ENCODE peak calls at places on chromosomes 7 and 10, in ten cellular contexts. K is adrenal gland; H is cardiac muscle cell; R is IMR-90; Y is A673; N is lower lobe of right lung; C is AG04450; A is psoas muscle; G is pancreas; E is CD8-positive, alpha-beta memory T cell. V is an unnamed sample. For H3K9me3, the result is how much of the 10 kb centered on the place peaks cover.

GRCh38 chr10:72738476-72738875 is 46.5 kb downstream of the MCU start:
- DNase-seq in K (no peak), H (no peak), R (no peak), Y (no peak), N (no peak), C (no peak), A (no peak), G (no peak), E (no peak), V (no peak)

GRCh38 chr7:51428226-51428887 is 111.7 kb upstream of the COBL start:
- DNase-seq in K (no peak), H (no peak), R (no peak), Y (no peak), N (no peak), C (no peak), A (no peak), G (no peak), E (no peak), V (no peak)

GRCh38 chr7:108592633-108593277 is 23.1 kb downstream of the DNAJB9 start:
- DNase-seq in K (no peak), H (peak), R (no peak), Y (peak), N (no peak), C (no peak), A (no peak), G (no peak), E (no peak), V (no peak)

GRCh38 chr7:51324206-51324884 is 7.7 kb upstream of the COBL start:
- DNase-seq in K (no peak), H (no peak), R (no peak), Y (no peak), N (no peak), C (no peak), A (peak), G (no peak), E (no peak), V (no peak)

GRCh38 chr10:75234683-75235374 is 928 bp downstream of the COMTD1 start:
- DNase-seq in K (peak), H (peak), R (no peak), Y (peak), N (no peak), C (no peak), A (peak), G (no peak), E (peak), V (peak)

GRCh38 chr10:132498562-132499366 is 38.8 kb upstream of the INPP5A start:
- DNase-seq in K (no peak), H (no peak), R (no peak), Y (no peak), N (peak), C (no peak), A (no peak), G (no peak), E (no peak), V (no peak)

GRCh38 chr10:74117738-74118137 is 32.9 kb downstream of the AP3M1 start:
- DNase-seq in K (no peak), H (no peak), R (no peak), Y (no peak), N (no peak), C (no peak), A (no peak), G (no peak), E (no peak), V (no peak)

GRCh38 chr10:77837925-77838595 is 88.5 kb downstream of the DLG5 start:
- DNase-seq in K (peak), H (peak), R (no peak), Y (no peak), N (no peak), C (no peak), A (no peak), G (no peak), E (no peak), V (no peak)

GRCh38 chr10:77195101-77195500 is 442.5 kb downstream of the KCNMA1 start:
- DNase-seq in K (no peak), H (peak), R (peak), Y (no peak), N (no peak), C (peak), A (no peak), G (no peak), E (no peak), V (no peak)

GRCh38 chr10:28945959-28946358 is 268.6 kb downstream of the BAMBI start:
- DNase-seq in K (no peak), H (no peak), R (no peak), Y (no peak), N (no peak), C (no peak), A (no peak), G (no peak), E (no peak), V (no peak)
- H3K27ac ChIP-seq in K (no peak), H (no peak), R (no peak), Y (no peak), N (no peak), C (no peak), A (no peak), G (no peak), E (no peak), V (no peak)

DNA sequence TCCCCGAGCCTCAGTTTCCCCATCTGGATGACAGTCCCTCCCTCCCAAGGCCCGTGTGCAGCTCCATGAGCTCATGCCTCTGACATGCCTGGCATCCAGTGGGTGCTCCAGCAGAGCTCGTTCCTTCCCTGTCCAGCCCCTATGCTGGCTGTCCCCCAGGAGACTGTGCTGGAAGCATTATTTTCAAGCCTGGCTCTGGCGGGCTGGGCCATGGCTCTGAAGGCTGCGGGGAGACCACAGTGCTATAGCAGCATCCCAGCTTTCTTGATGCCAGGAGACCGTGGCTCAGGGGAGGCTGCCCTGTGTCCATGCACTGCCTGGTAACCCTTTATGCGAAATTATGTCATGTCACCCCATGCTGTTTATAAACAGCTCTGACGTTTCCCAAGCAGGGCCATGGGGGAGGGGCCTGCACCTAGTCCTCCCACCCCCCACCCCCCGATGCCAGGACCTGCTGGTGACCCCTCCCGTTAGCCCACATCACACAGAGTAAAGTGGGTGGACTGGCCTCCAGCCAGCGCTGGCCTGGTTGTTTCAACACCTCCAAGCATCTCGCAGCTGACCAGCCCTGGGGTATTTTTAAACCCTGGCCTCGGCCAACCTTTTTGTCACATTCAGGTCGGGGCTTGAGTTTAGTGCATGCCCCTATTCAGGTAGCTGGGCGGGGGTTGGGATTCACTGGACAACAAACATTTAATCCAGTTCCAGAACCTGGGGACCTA is 105.9 kb upstream of the ZNF716 start:
- DNase-seq in K (peak), H (no peak), R (no peak), Y (no peak), N (no peak), C (no peak), A (peak), G (no peak), E (no peak), V (peak)
- H3K9me3 ChIP-seq in K (under half), H (under half), R (under half), Y (under half), N (under half), C (half or more), A (under half), G (under half), E (under half), V (under half)

DNA sequence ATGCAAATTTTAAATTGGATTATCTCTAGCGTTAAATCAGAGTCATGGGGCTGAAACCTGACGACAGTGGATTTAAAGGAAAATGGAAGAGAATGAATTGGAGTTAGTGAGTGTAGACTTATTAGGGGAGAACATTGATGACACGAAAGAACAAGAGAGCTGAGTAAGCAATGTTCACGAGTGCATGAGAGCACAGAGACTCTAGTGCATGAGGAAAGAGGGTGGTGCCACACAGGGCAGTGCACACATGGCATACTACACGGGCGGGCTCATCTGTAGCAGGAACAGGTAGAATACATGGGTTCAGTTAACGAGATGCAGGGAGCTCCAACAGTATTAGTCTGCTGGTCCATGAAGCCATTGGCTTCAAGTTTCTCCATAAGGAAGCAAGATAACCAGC is 53.9 kb downstream of the USP6NL start:
- DNase-seq in K (no peak), H (no peak), R (no peak), Y (peak), N (no peak), C (no peak), A (no peak), G (no peak), E (no peak), V (no peak)
- H3K27ac ChIP-seq in K (no peak), H (no peak), R (no peak), Y (peak), N (no peak), C (no peak), A (no peak), G (no peak), E (no peak), V (no peak)

GRCh38 chr7:158267737-158268435 is 319.7 kb downstream of the PTPRN2 start:
- DNase-seq in K (no peak), H (no peak), R (no peak), Y (no peak), N (no peak), C (no peak), A (no peak), G (no peak), E (no peak), V (no peak)
- H3K9me3 ChIP-seq in K (under half), H (under half), R (half or more), Y (under half), N (under half), C (half or more), A (under half), G (under half), E (under half), V (under half)

DNA sequence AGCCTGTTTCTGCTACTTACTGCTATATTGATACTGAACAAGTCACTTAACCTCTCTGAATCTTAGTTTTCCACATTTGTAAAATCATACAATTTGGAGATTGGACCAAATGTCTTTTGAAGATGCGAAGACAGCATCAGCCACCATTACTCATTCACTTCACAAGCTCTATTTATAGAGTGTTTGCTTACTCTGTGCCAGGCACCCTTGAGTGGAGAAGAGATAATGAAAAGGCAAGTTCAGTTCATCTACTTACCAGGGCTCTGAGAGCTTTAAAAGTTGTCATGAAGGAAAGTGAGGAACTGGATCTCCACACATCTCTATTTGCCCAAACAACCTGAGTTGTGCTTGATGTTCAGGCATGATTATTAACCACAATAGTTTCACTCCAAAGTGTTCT is 277.5 kb downstream of the CSTF2T start:
- DNase-seq in K (no peak), H (no peak), R (peak), Y (no peak), N (no peak), C (no peak), A (no peak), G (no peak), E (no peak), V (no peak)
- H3K27ac ChIP-seq in K (no peak), H (peak), R (no peak), Y (no peak), N (no peak), C (no peak), A (peak), G (no peak), E (no peak), V (peak)

GRCh38 chr10:87804939-87805569 is 13.0 kb downstream of the ATAD1 start:
- DNase-seq in K (no peak), H (no peak), R (no peak), Y (no peak), N (no peak), C (no peak), A (no peak), G (no peak), E (no peak), V (no peak)
- H3K9me3 ChIP-seq in K (under half), H (under half), R (under half), Y (under half), N (under half), C (under half), A (under half), G (under half), E (under half), V (under half)

GRCh38 chr10:71268751-71269150 is 50.3 kb upstream of the SLC29A3 start:
- DNase-seq in K (peak), H (no peak), R (peak), Y (no peak), N (no peak), C (no peak), A (peak), G (peak), E (no peak), V (peak)

GRCh38 chr10:71268247-71268691 is 50.8 kb upstream of the SLC29A3 start:
- DNase-seq in K (peak), H (peak), R (peak), Y (no peak), N (no peak), C (no peak), A (no peak), G (no peak), E (no peak), V (peak)

GRCh38 chr10:71266147-71266917 is 52.7 kb upstream of the SLC29A3 start:
- DNase-seq in K (no peak), H (no peak), R (peak), Y (peak), N (no peak), C (peak), A (peak), G (peak), E (no peak), V (peak)

GRCh38 chr10:71266918-71267442 is 52.1 kb upstream of the SLC29A3 start:
- DNase-seq in K (no peak), H (no peak), R (peak), Y (no peak), N (no peak), C (no peak), A (no peak), G (no peak), E (no peak), V (peak)

GRCh38 chr10:71267508-71268240 is 51.4 kb upstream of the SLC29A3 start:
- DNase-seq in K (no peak), H (no peak), R (no peak), Y (no peak), N (no peak), C (no peak), A (no peak), G (no peak), E (no peak), V (peak)
- H3K27ac ChIP-seq in K (no peak), H (peak), R (no peak), Y (peak), N (no peak), C (peak), A (peak), G (no peak), E (no peak), V (peak)

V was measured in right cardiac atrium.